ENCODE peak calls at places on chromosomes 2 and 18, in seven cellular contexts. G is endothelial cell of umbilical vein; S is Peyer's patch; Z is colonic mucosa; R is MM.1S; B is cardiac muscle cell; L is naive thymus-derived CD4-positive, alpha-beta T cell. I is an unnamed sample.

GRCh38 chr18:49031511-49032188 is 80.9 kb upstream of the SMAD7 start:
- DNase-seq in Z (peak; percentile 13), R (no peak), B (no peak), S (no peak), L (peak; percentile 43), G (no peak), I (peak; percentile 52)

GRCh38 chr18:59916746-59917145 is 16.9 kb downstream of the PMAIP1 start:
- DNase-seq in R (no peak), S (no peak), B (no peak), G (no peak), L (no peak), Z (no peak), I (no peak)

GRCh38 chr2:240959214-240959940 is 39.0 kb upstream of the SNED1 start:
- DNase-seq in S (peak; percentile 39), R (no peak), B (no peak), L (no peak), G (no peak), Z (no peak), I (no peak)

GRCh38 chr18:44788334-44788733 is 107.6 kb downstream of the SETBP1 start:
- DNase-seq in S (no peak), G (no peak), R (no peak), L (no peak), B (no peak), Z (no peak), I (no peak)

GRCh38 chr2:240472078-240472790 is 36.8 kb downstream of the GPC1 start:
- DNase-seq in B (no peak), L (no peak), G (no peak), Z (no peak), R (no peak), S (no peak), I (no peak)

GRCh38 chr2:134869941-134870736 is 31.7 kb downstream of the ACMSD start:
- DNase-seq in Z (no peak), B (peak; percentile 37), S (no peak), L (no peak), R (no peak), G (no peak), I (no peak)

GRCh38 chr2:187390891-187391290 is 57.2 kb downstream of the CALCRL start:
- DNase-seq in B (peak; percentile 47), R (peak; percentile 35), L (no peak), Z (no peak), G (peak; percentile 56), S (no peak), I (no peak)

GRCh38 chr2:203878060-203878459 is 10.5 kb downstream of the CTLA4 start:
- DNase-seq in S (no peak), B (no peak), L (no peak), R (no peak), Z (no peak), G (no peak), I (no peak)

GRCh38 chr2:238747557-238747956 is 100.3 kb upstream of the TWIST2 start:
- DNase-seq in G (no peak), R (no peak), S (no peak), L (no peak), B (no peak), Z (no peak), I (no peak)

GRCh38 chr2:25286025-25286400 is 55.7 kb downstream of the DNMT3A start:
- DNase-seq in Z (peak; percentile 39), B (no peak), S (no peak), G (peak; percentile 28), L (peak; percentile 79), R (no peak), I (peak; percentile 68)

GRCh38 chr18:23982154-23983071 is 32.1 kb upstream of the TTC39C start:
- DNase-seq in L (no peak), S (peak; percentile 59), G (peak; percentile 32), B (peak; percentile 81), Z (peak; percentile 45), R (no peak), I (no peak)

GRCh38 chr2:28490558-28490957 is 5.3 kb upstream of the PLB1 start:
- DNase-seq in R (no peak), Z (no peak), G (peak; percentile 17), B (no peak), S (no peak), L (no peak), I (no peak)

GRCh38 chr18:64407606-64408005 is 258.7 kb upstream of the LINC00305 start:
- DNase-seq in Z (no peak), R (no peak), S (no peak), L (no peak), G (no peak), B (no peak), I (no peak)

GRCh38 chr18:4831127-4831526 is 365.9 kb downstream of the AKAIN1 start:
- DNase-seq in B (no peak), L (no peak), S (no peak), Z (no peak), R (no peak), G (no peak), I (no peak)

GRCh38 chr18:32730620-32731021 is 42.2 kb downstream of the KLHL14 start:
- DNase-seq in R (peak; percentile 74), S (no peak), B (peak; percentile 0), L (no peak), Z (no peak), G (peak; percentile 28), I (peak; percentile 16)

GRCh38 chr18:54946149-54946581 is 13.1 kb downstream of the CCDC68 start:
- DNase-seq in Z (peak; percentile 91), R (peak; percentile 35), G (peak; percentile 76), S (peak; percentile 78), B (peak; percentile 60), L (peak; percentile 16), I (peak; percentile 35)

GRCh38 chr2:1366546-1367134 is 46.6 kb upstream of the TPO start:
- DNase-seq in R (no peak), S (no peak), Z (no peak), L (peak; percentile 16), B (no peak), G (no peak), I (no peak)

GRCh38 chr18:23936371-23936958 is 78.1 kb upstream of the TTC39C start:
- DNase-seq in R (no peak), B (no peak), S (no peak), Z (no peak), G (no peak), L (no peak), I (no peak)

GRCh38 chr18:47150824-47151366 is 595 bp upstream of the HDHD2 start:
- DNase-seq in L (no peak), R (peak; percentile 20), Z (peak; percentile 34), S (peak; percentile 52), G (no peak), B (no peak), I (peak; percentile 33)

GRCh38 chr18:47149457-47150028 is 757 bp downstream of the HDHD2 start:
- DNase-seq in S (no peak), Z (peak; percentile 18), R (no peak), L (no peak), B (peak; percentile 17), G (no peak), I (no peak)

GRCh38 chr18:47150029-47150823 is at the start of gene HDHD2:
- DNase-seq in B (peak; percentile 85), G (peak; percentile 82), L (peak; percentile 67), S (peak; percentile 90), R (peak; percentile 80), Z (peak; percentile 87), I (peak; percentile 72)

GRCh38 chr18:47151457-47151856 is 1.2 kb upstream of the HDHD2 start:
- DNase-seq in B (no peak), Z (no peak), R (no peak), S (no peak), L (no peak), G (no peak), I (no peak)
- H3K4me3 ChIP-seq in B (peak overlapping the region; percentile 53), Z (no peak overlapping the region), R (peak overlapping the region; percentile 95), S (no peak overlapping the region), L (peak overlapping the region; percentile 88), G (no peak overlapping the region), I (peak overlapping the region; percentile 31)

DNA sequence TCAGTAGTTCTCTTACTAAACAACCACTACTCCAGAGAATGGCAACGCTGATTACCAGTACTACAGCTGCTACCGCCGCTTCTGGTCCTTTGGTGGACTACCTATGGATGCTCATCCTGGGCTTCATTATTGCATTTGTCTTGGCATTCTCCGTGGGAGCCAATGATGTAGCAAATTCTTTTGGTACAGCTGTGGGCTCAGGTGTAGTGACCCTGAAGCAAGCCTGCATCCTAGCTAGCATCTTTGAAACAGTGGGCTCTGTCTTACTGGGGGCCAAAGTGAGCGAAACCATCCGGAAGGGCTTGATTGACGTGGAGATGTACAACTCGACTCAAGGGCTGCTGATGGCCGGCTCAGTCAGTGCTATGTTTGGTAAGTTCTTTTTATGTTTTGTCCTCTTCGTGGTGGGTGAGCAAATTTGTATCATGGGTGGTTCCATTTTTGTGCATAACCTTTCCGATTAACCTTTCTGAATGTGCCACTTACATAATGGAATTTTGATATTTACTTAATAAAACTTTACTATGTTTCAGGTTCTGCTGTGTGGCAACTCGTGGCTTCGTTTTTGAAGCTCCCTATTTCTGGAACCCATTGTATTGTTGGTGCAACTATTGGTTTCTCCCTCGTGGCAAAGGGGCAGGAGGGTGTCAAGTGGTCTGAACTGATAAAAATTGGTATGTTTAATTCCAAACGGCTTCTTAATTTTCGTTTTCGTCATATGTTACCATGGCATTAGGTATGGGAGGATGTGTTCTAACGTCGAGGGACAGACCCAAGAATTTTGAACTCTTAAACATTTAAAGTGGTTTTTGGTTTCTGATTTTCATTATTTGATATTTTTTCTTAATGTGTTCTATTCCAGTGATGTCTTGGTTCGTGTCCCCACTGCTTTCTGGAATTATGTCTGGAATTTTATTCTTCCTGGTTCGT is 1.3 kb downstream of the SLC20A1 start:
- DNase-seq in L (no peak), R (peak; percentile 33), S (no peak), Z (no peak), B (no peak), G (peak; percentile 29), I (no peak)
- H3K4me1 ChIP-seq in L (peaks cover 34% of the 10 kb centered on the region), R (peaks cover 20% of the 10 kb centered on the region), S (no peaks in the 10 kb centered on the region), Z (peaks cover 2% of the 10 kb centered on the region), B (peaks cover 8% of the 10 kb centered on the region), G (peaks cover 58% of the 10 kb centered on the region), I (peaks cover 66% of the 10 kb centered on the region)

GRCh38 chr2:5102823-5103222 is 589.4 kb upstream of the SOX11 start:
- DNase-seq in B (no peak), Z (no peak), L (no peak), R (no peak), S (no peak), G (no peak), I (no peak)
- H3K9me3 ChIP-seq in B (no peaks in the 10 kb centered on the region), Z (no peaks in the 10 kb centered on the region), L (no peaks in the 10 kb centered on the region), R (no peaks in the 10 kb centered on the region), S (peaks cover 3% of the 10 kb centered on the region), G (peaks cover 1% of the 10 kb centered on the region), I (no peaks in the 10 kb centered on the region)

DNA sequence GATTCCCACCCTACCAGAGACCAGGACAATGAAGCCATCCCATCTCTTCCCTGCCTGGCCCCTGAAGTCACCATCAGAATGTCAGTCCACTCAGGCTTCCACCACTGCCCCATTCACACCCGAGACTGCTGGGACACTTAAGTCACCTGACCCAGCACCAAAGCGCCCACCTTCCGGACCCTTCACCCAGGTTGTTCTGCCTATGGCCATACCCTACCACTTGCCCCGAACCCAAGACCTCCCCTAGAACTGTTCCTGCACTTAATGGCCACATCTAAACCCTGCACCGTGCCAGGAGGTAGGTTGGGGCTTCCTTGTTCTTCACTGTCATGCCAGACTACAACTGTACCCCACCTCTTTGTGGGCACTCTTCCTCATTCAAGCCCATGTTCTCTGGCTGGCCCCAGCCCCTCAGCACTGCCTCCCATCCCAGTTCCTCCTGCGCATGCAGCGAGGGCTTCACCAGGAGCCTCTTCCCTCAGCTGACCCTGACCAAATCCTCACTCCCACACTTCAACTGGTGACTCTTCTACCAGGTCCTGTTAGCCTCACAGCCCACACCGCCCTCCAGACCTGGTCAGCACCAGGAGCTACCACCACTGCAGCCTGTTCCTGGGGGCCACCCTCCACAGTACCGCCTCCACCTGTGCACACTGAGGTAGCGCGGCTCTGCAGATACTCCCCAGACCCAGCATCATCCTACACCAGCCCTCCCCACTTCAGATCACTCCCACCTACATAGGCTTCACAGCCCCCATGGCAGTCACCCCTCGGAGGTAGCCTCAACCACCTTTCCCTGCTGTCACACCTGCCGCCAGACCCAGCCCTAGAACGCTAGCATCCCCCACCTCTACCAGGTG is 8.3 kb upstream of the ADRA2B start:
- DNase-seq in S (no peak), Z (no peak), R (no peak), L (no peak), G (no peak), B (no peak), I (no peak)
- H3K4me3 ChIP-seq in S (no peak overlapping the region), Z (no peak overlapping the region), R (no peak overlapping the region), L (no peak overlapping the region), G (no peak overlapping the region), B (no peak overlapping the region), I (no peak overlapping the region)